ENCODE peak calls at places on chromosomes 12 and 14, in five cellular contexts. R is dorsolateral prefrontal cortex, E is C1 segment of cervical spinal cord, A is neural progenitor cell, S is NCI-H187 treated with DMSO at 0.1 percent for 48 hours. V is an unnamed sample.

GRCh38 chr14:102227184-102227964 is 77.6 kb downstream of the MOK start:
- DNase-seq in R (no peak), E (no peak), A (no peak), S (no peak), V (no peak)

GRCh38 chr14:97446087-97446486 is 648.9 kb downstream of the VRK1 start:
- DNase-seq in R (no peak), E (no peak), A (no peak), S (no peak), V (no peak)

GRCh38 chr12:47396902-47397663 is 308.7 kb downstream of the RPAP3 start:
- DNase-seq in R (no peak), E (no peak), A (no peak), S (no peak), V (no peak)

GRCh38 chr12:1324900-1325299 is 269.5 kb downstream of the FBXL14 start:
- DNase-seq in R (no peak), E (no peak), A (no peak), S (no peak), V (no peak)

GRCh38 chr14:35940291-35940690 is 114.2 kb downstream of the BRMS1L start:
- DNase-seq in R (no peak), E (no peak), A (no peak), S (no peak), V (no peak)

GRCh38 chr12:113900711-113901110 is 65.4 kb downstream of the RBM19 start:
- DNase-seq in R (no peak), E (no peak), A (no peak), S (no peak), V (no peak)

GRCh38 chr14:75844486-75844885 is 137.3 kb downstream of the TGFB3 start:
- DNase-seq in R (no peak), E (no peak), A (no peak), S (no peak), V (no peak)

GRCh38 chr14:67999290-67999689 is 179.7 kb downstream of the RAD51B start:
- DNase-seq in R (no peak), E (no peak), A (no peak), S (no peak), V (no peak)

GRCh38 chr12:89247541-89247942 is 104.8 kb downstream of the DUSP6 start:
- DNase-seq in R (no peak), E (no peak), A (peak; percentile 15), S (no peak), V (no peak)

GRCh38 chr12:1083888-1084262 is 92.9 kb downstream of the ERC1 start:
- DNase-seq in R (no peak), E (no peak), A (no peak), S (no peak), V (no peak)

GRCh38 chr14:86708846-86709339 is 1178.9 kb downstream of the FLRT2 start:
- DNase-seq in R (no peak), E (no peak), A (no peak), S (no peak), V (no peak)

GRCh38 chr12:93438266-93439050 is 3.3 kb downstream of the UBE2N start:
- DNase-seq in R (no peak), E (no peak), A (no peak), S (no peak), V (no peak)

GRCh38 chr12:31369712-31370521 is 44.0 kb upstream of the SINHCAF start:
- DNase-seq in R (no peak), E (no peak), A (peak; percentile 78), S (no peak), V (no peak)

GRCh38 chr14:66284346-66284745 is 201.8 kb upstream of the CCDC196 start:
- DNase-seq in R (no peak), E (no peak), A (no peak), S (no peak), V (no peak)

GRCh38 chr12:61823102-61823501 is 437.1 kb upstream of the USP15 start:
- DNase-seq in R (no peak), E (no peak), A (no peak), S (no peak), V (no peak)

GRCh38 chr12:42473130-42473529 is 116.4 kb downstream of the PRICKLE1 start:
- DNase-seq in R (no peak), E (no peak), A (no peak), S (no peak), V (no peak)

GRCh38 chr14:91399868-91400640 is 17.6 kb downstream of the CCDC88C start:
- DNase-seq in R (no peak), E (no peak), A (no peak), S (no peak), V (no peak)

GRCh38 chr12:102195826-102196225 is 1.8 kb downstream of the PMCH start:
- DNase-seq in R (no peak), E (no peak), A (no peak), S (no peak), V (no peak)

GRCh38 chr12:67826946-67827719 is 162.1 kb upstream of the IFNG-AS1 start:
- DNase-seq in R (no peak), E (no peak), A (no peak), S (no peak), V (no peak)

GRCh38 chr14:101815994-101816393 is 54.5 kb downstream of the PPP2R5C start:
- DNase-seq in R (no peak), E (no peak), A (no peak), S (no peak), V (no peak)

GRCh38 chr14:101105045-101105444 is 201.5 kb upstream of the RTL1 start:
- DNase-seq in R (no peak), E (no peak), A (no peak), S (no peak), V (no peak)

GRCh38 chr12:49368240-49368600 is 958 bp downstream of the SPATS2 start:
- DNase-seq in R (no peak), E (no peak), A (no peak), S (no peak), V (no peak)

GRCh38 chr14:100439781-100440180 is 116.6 kb downstream of the SLC25A47 start:
- DNase-seq in R (no peak), E (no peak), A (no peak), S (no peak), V (no peak)

GRCh38 chr12:105766029-105766428 is 372.7 kb downstream of the NUAK1 start:
- DNase-seq in R (no peak), E (no peak), A (no peak), S (no peak), V (no peak)

GRCh38 chr12:109711596-109712461 is 1.8 kb upstream of the FAM222A start:
- DNase-seq in R (no peak), E (no peak), A (peak; percentile 38), S (no peak), V (no peak)

GRCh38 chr14:96126339-96126770 is 78.3 kb upstream of the BDKRB2 start:
- DNase-seq in R (no peak), E (no peak), A (no peak), S (no peak), V (no peak)

GRCh38 chr12:51923506-51924365 is 16.4 kb downstream of the ACVRL1 start:
- DNase-seq in R (no peak), E (no peak), A (peak; percentile 72), S (no peak), V (peak; percentile 51)

GRCh38 chr12:105459760-105460325 is 129.4 kb downstream of the C12orf75 start:
- DNase-seq in R (no peak), E (no peak), A (no peak), S (no peak), V (no peak)

GRCh38 chr12:81231574-81232368 is 153.9 kb downstream of the ACSS3 start:
- DNase-seq in R (no peak), E (no peak), A (no peak), S (no peak), V (no peak)

GRCh38 chr12:11228268-11228879 is 41.1 kb downstream of the PRB3 start:
- DNase-seq in R (no peak), E (no peak), A (peak; percentile 77), S (peak; percentile 2), V (peak; percentile 56)

GRCh38 chr14:36227802-36228201 is 51.3 kb upstream of the PTCSC3 start:
- DNase-seq in R (no peak), E (no peak), A (no peak), S (no peak), V (no peak)

GRCh38 chr14:100578552-100578951 is 8.7 kb downstream of the BEGAIN start:
- DNase-seq in R (no peak), E (no peak), A (no peak), S (no peak), V (no peak)

GRCh38 chr12:264269-264668 is 1.6 kb upstream of the SLC6A13 start:
- DNase-seq in R (no peak), E (no peak), A (no peak), S (no peak), V (no peak)